ENCODE peak calls at places on chromosomes 5 and 9, in seven cellular contexts. D is neuronal stem cell, R is astrocyte, F is pancreas, X is H1, I is SK-N-SH, Z is right atrium auricular region. N is an unnamed sample. For H3K36me3, the result is how much of the 10 kb centered on the place peaks cover.

GRCh38 chr9:120845255-120845654 is 2.5 kb upstream of the PSMD5 start:
- DNase-seq in D (no peak), R (no peak), F (no peak), X (no peak), I (no peak), Z (no peak), N (no peak)

GRCh38 chr5:5632678-5633077 is 210.2 kb downstream of the ICE1 start:
- DNase-seq in D (no peak), R (no peak), F (no peak), X (no peak), I (no peak), Z (no peak), N (no peak)

GRCh38 chr9:99172129-99173091 is 49.3 kb downstream of the ALG2 start:
- DNase-seq in D (no peak), R (no peak), F (no peak), X (no peak), I (no peak), Z (no peak), N (no peak)

GRCh38 chr5:67515020-67515689 is 318.6 kb upstream of the CD180 start:
- DNase-seq in D (no peak), R (no peak), F (no peak), X (no peak), I (no peak), Z (no peak), N (no peak)

GRCh38 chr9:95025213-95026170 is 292.0 kb downstream of the FANCC start:
- DNase-seq in D (no peak), R (peak), F (peak), X (no peak), I (peak), Z (peak), N (peak)

GRCh38 chr9:14524881-14525515 is 168.2 kb downstream of the ZDHHC21 start:
- DNase-seq in D (no peak), R (no peak), F (no peak), X (no peak), I (no peak), Z (no peak), N (no peak)

GRCh38 chr5:107670927-107671741 is at the start of gene EFNA5:
- DNase-seq in D (no peak), R (peak), F (peak), X (no peak), I (peak), Z (peak), N (no peak)

GRCh38 chr9:104858271-104858670 is 69.7 kb downstream of the ABCA1 start:
- DNase-seq in D (no peak), R (peak), F (no peak), X (no peak), I (no peak), Z (no peak), N (no peak)

GRCh38 chr5:107832746-107833145 is 162.0 kb upstream of the EFNA5 start:
- DNase-seq in D (no peak), R (no peak), F (no peak), X (no peak), I (no peak), Z (no peak), N (no peak)

GRCh38 chr9:72612449-72612848 is 91.0 kb downstream of the TMC1 start:
- DNase-seq in D (no peak), R (no peak), F (no peak), X (no peak), I (no peak), Z (no peak), N (no peak)

GRCh38 chr5:163695817-163696216 is 190.4 kb downstream of the MAT2B start:
- DNase-seq in D (no peak), R (no peak), F (no peak), X (no peak), I (peak), Z (no peak), N (no peak)
- H3K27ac ChIP-seq in D (no peak), R (no peak), F (no peak), X (no peak), I (peak), Z (no peak), N (no peak)

GRCh38 chr5:180021900-180022299 is 49.7 kb downstream of the RNF130 start:
- DNase-seq in D (no peak), R (no peak), F (no peak), X (no peak), I (no peak), Z (no peak), N (no peak)

GRCh38 chr5:180026320-180026719 is 45.2 kb downstream of the RNF130 start:
- DNase-seq in D (no peak), R (peak), F (no peak), X (no peak), I (peak), Z (no peak), N (no peak)

GRCh38 chr5:180027449-180028089 is 44.0 kb downstream of the RNF130 start:
- DNase-seq in D (no peak), R (no peak), F (no peak), X (no peak), I (no peak), Z (no peak), N (no peak)

GRCh38 chr5:180026725-180027448 is 44.7 kb downstream of the RNF130 start:
- DNase-seq in D (no peak), R (no peak), F (no peak), X (no peak), I (peak), Z (no peak), N (no peak)
- H3K36me3 ChIP-seq in D (under half), R (under half), F (under half), X (under half), I (under half), Z (under half), N (under half)

DNA sequence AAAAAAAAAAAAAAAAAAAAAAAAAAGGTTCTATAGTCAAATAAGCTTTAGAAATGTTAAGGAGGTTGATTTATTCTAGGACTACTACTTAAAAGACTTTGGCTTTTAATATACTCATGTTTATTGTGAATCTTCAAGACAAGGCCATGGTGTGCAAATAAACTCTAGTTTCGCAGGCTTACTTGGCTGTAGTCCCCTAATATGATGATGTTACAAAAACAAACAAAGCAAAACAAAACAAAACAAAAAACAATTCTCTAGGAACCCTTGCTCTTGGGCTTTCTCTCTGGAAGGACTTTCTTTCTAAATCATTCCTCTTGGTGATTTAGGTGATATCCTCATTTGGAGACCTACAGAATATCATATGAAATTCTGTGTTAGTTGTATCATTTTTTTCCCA is 172.0 kb downstream of the GDNF start:
- DNase-seq in D (no peak), R (no peak), F (no peak), X (no peak), I (no peak), Z (no peak), N (no peak)
- H3K27ac ChIP-seq in D (no peak), R (peak), F (peak), X (no peak), I (no peak), Z (no peak), N (no peak)

DNA sequence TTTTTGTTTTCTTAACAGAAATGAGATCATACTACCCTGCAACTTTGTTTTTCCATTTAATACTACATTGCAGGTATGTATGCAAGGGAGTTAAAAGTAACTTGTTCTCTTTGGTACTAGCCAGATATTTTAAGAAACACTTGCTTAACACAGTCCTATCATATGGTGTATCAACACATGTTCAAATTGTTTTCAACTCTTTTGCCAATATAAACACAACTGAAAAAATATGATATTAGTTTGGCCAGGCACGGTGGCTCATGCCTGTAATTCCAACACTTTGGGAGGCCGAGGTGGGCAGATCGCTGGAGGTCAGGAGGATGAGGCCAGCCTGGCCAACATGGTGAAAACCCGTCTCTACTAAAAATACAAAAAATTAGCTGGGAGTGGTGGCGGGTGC is 41.6 kb downstream of the RNF38 start:
- DNase-seq in D (no peak), R (no peak), F (no peak), X (no peak), I (no peak), Z (no peak), N (no peak)
- H3K36me3 ChIP-seq in D (under half), R (under half), F (under half), X (under half), I (under half), Z (under half), N (under half)

GRCh38 chr5:74888117-74888516 is 21.9 kb upstream of the FAM169A start:
- DNase-seq in D (no peak), R (no peak), F (no peak), X (no peak), I (no peak), Z (no peak), N (no peak)
- H3K27ac ChIP-seq in D (no peak), R (no peak), F (no peak), X (no peak), I (no peak), Z (no peak), N (no peak)

GRCh38 chr5:168167338-168167737 is 124.1 kb upstream of the WWC1 start:
- DNase-seq in D (no peak), R (no peak), F (no peak), X (no peak), I (no peak), Z (no peak), N (no peak)
- H3K36me3 ChIP-seq in D (under half), R (under half), F (under half), X (under half), I (under half), Z (under half), N (under half)

GRCh38 chr5:41815261-41815660 is 55.0 kb downstream of the OXCT1 start:
- DNase-seq in D (no peak), R (no peak), F (no peak), X (no peak), I (no peak), Z (no peak), N (no peak)
- H3K27ac ChIP-seq in D (no peak), R (no peak), F (no peak), X (no peak), I (peak), Z (no peak), N (peak)

DNA sequence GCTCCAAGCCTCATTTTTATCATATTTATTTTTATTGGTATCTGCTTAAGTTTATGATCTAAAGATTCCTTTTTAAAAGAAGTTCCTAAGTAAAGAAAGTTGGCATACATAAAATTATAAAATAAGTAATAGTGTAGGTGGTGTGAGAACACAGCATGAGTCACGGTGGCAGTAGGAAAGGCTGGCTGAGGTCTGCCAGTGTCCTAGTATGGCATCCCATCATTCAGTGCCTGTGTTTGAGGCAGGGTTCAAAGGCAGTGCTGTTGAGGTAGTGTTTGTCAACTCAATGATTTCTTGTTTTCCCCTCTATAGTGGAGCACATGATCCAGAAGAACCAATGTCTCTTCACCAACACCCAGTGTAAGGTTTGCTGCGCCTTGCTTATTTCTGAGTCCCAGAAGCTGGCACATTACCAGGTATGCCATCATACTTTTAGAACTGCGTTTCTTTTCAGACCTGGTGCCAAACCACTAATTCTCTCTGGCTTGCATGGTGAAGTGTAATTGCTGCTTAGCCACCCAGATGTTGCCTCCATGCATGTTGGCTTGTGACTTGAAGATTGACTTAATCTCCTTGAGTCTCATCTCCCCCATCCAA is 18.4 kb downstream of the ZNF346 start:
- DNase-seq in D (no peak), R (peak), F (no peak), X (no peak), I (no peak), Z (no peak), N (no peak)
- H3K36me3 ChIP-seq in D (under half), R (under half), F (under half), X (under half), I (under half), Z (under half), N (under half)

GRCh38 chr5:37847978-37848425 is 8.2 kb upstream of the GDNF start:
- DNase-seq in D (no peak), R (peak), F (no peak), X (no peak), I (no peak), Z (no peak), N (no peak)
- H3K27ac ChIP-seq in D (no peak), R (no peak), F (no peak), X (no peak), I (peak), Z (no peak), N (no peak)

N was measured in thoracic aorta.